ENCODE peak calls at places on chromosomes 11 and 22, in eight cellular contexts. V is SK-N-DZ; Q is MCF 10A; N is nephron progenitor cell; C is upper lobe of right lung; I is G401; K is iPS DF 19.7; M is activated CD4-positive, alpha-beta T cell treated with anti-CD3 and anti-CD28 coated beads for 24 hours. B is an unnamed sample.

GRCh38 chr11:61480936-61481335 is 27.6 kb upstream of the LRRC10B start:
- DNase-seq in V (peak), Q (no peak), N (peak), C (no peak), I (no peak), K (peak), M (no peak), B (no peak)

GRCh38 chr11:61281581-61282250 is 13.4 kb downstream of the VWCE start:
- DNase-seq in V (no peak), Q (peak), N (peak), C (peak), I (peak), K (no peak), M (peak), B (peak)

GRCh38 chr11:75490221-75491181 is 35.2 kb downstream of the GDPD5 start:
- DNase-seq in V (no peak), Q (peak), N (no peak), C (no peak), I (no peak), K (peak), M (no peak), B (no peak)

GRCh38 chr22:38921801-38922200 is 35.6 kb upstream of the APOBEC3A start:
- DNase-seq in V (no peak), Q (no peak), N (no peak), C (no peak), I (no peak), K (no peak), M (no peak), B (no peak)

GRCh38 chr11:83666149-83666548 is 380.0 kb upstream of the CCDC90B start:
- DNase-seq in V (no peak), Q (no peak), N (no peak), C (no peak), I (no peak), K (no peak), M (no peak), B (no peak)

GRCh38 chr11:109362059-109362458 is 59.9 kb upstream of the C11orf87 start:
- DNase-seq in V (no peak), Q (peak), N (no peak), C (no peak), I (no peak), K (no peak), M (no peak), B (no peak)

GRCh38 chr22:28091486-28091885 is 172.4 kb upstream of the PITPNB start:
- DNase-seq in V (no peak), Q (no peak), N (no peak), C (no peak), I (no peak), K (no peak), M (no peak), B (no peak)

GRCh38 chr22:26620197-26620596 is 1.6 kb upstream of the CRYBA4 start:
- DNase-seq in V (no peak), Q (no peak), N (no peak), C (no peak), I (no peak), K (no peak), M (no peak), B (no peak)

GRCh38 chr11:84089072-84090057 is 803.2 kb upstream of the CCDC90B start:
- DNase-seq in V (peak), Q (no peak), N (no peak), C (no peak), I (peak), K (no peak), M (no peak), B (peak)

GRCh38 chr11:1260023-1260501 is 37.2 kb downstream of the MUC5B start:
- DNase-seq in V (no peak), Q (peak), N (peak), C (no peak), I (no peak), K (no peak), M (peak), B (no peak)